ENCODE peak calls at places on chromosomes 13 and 19, in eight cellular contexts. One of them, this sample, is unnamed.

GRCh38 chr19:33715462-33715861 is 81.2 kb upstream of the KCTD15 start:
- DNase-seq in neural progenitor cell: no peak
- DNase-seq in tibial nerve: no peak
- DNase-seq in AG04450: no peak
- DNase-seq in upper lobe of right lung: peak; percentile 33
- DNase-seq in endothelial cell of umbilical vein: no peak
- DNase-seq in lung: no peak
- DNase-seq in BJ: no peak
- DNase-seq in this sample: no peak

GRCh38 chr19:18208098-18208951 is 4.5 kb upstream of the RAB3A start:
- DNase-seq in neural progenitor cell: peak; percentile 57
- DNase-seq in tibial nerve: no peak
- DNase-seq in AG04450: peak; percentile 65
- DNase-seq in upper lobe of right lung: peak; percentile 75
- DNase-seq in endothelial cell of umbilical vein: peak; percentile 29
- DNase-seq in lung: no peak
- DNase-seq in BJ: peak; percentile 48
- DNase-seq in this sample: no peak

GRCh38 chr13:27516103-27516502 is 65.7 kb upstream of the MTIF3 start:
- DNase-seq in neural progenitor cell: no peak
- DNase-seq in tibial nerve: no peak
- DNase-seq in AG04450: no peak
- DNase-seq in upper lobe of right lung: no peak
- DNase-seq in endothelial cell of umbilical vein: no peak
- DNase-seq in lung: no peak
- DNase-seq in BJ: no peak
- DNase-seq in this sample: no peak

GRCh38 chr19:1141944-1142343 is 32.1 kb downstream of the SBNO2 start:
- DNase-seq in neural progenitor cell: no peak
- DNase-seq in tibial nerve: no peak
- DNase-seq in AG04450: no peak
- DNase-seq in upper lobe of right lung: no peak
- DNase-seq in endothelial cell of umbilical vein: no peak
- DNase-seq in lung: no peak
- DNase-seq in BJ: no peak
- DNase-seq in this sample: no peak

GRCh38 chr13:40251343-40252032 is 415.0 kb downstream of the FOXO1 start:
- DNase-seq in neural progenitor cell: no peak
- DNase-seq in tibial nerve: no peak
- DNase-seq in AG04450: no peak
- DNase-seq in upper lobe of right lung: no peak
- DNase-seq in endothelial cell of umbilical vein: no peak
- DNase-seq in lung: no peak
- DNase-seq in BJ: no peak
- DNase-seq in this sample: no peak

GRCh38 chr19:50447750-50448149 is 15.1 kb downstream of the MYBPC2 start:
- DNase-seq in neural progenitor cell: no peak
- DNase-seq in tibial nerve: no peak
- DNase-seq in AG04450: no peak
- DNase-seq in upper lobe of right lung: no peak
- DNase-seq in endothelial cell of umbilical vein: no peak
- DNase-seq in lung: no peak
- DNase-seq in BJ: no peak
- DNase-seq in this sample: no peak

GRCh38 chr13:74487091-74487722 is 353.0 kb upstream of the KLF12 start:
- DNase-seq in neural progenitor cell: no peak
- DNase-seq in tibial nerve: no peak
- DNase-seq in AG04450: no peak
- DNase-seq in upper lobe of right lung: no peak
- DNase-seq in endothelial cell of umbilical vein: no peak
- DNase-seq in lung: no peak
- DNase-seq in BJ: no peak
- DNase-seq in this sample: no peak

GRCh38 chr19:38617764-38618589 is at the start of gene MAP4K1:
- DNase-seq in neural progenitor cell: peak; percentile 20
- DNase-seq in tibial nerve: no peak
- DNase-seq in AG04450: no peak
- DNase-seq in upper lobe of right lung: peak; percentile 74
- DNase-seq in endothelial cell of umbilical vein: no peak
- DNase-seq in lung: no peak
- DNase-seq in BJ: no peak
- DNase-seq in this sample: peak; percentile 86

GRCh38 chr13:49571299-49572240 is 13.8 kb downstream of the RCBTB1 start:
- DNase-seq in neural progenitor cell: no peak
- DNase-seq in tibial nerve: no peak
- DNase-seq in AG04450: no peak
- DNase-seq in upper lobe of right lung: no peak
- DNase-seq in endothelial cell of umbilical vein: no peak
- DNase-seq in lung: peak; percentile 44
- DNase-seq in BJ: no peak
- DNase-seq in this sample: no peak

GRCh38 chr13:51360489-51360888 is 21.0 kb downstream of the SERPINE3 start:
- DNase-seq in neural progenitor cell: no peak
- DNase-seq in tibial nerve: no peak
- DNase-seq in AG04450: no peak
- DNase-seq in upper lobe of right lung: no peak
- DNase-seq in endothelial cell of umbilical vein: no peak
- DNase-seq in lung: no peak
- DNase-seq in BJ: no peak
- DNase-seq in this sample: no peak

GRCh38 chr19:58325623-58326022 is 1.2 kb upstream of the ZSCAN22 start:
- DNase-seq in neural progenitor cell: no peak
- DNase-seq in tibial nerve: no peak
- DNase-seq in AG04450: no peak
- DNase-seq in upper lobe of right lung: no peak
- DNase-seq in endothelial cell of umbilical vein: no peak
- DNase-seq in lung: no peak
- DNase-seq in BJ: no peak
- DNase-seq in this sample: no peak

GRCh38 chr19:48468806-48469055 is 438 bp upstream of the CYTH2 start:
- DNase-seq in neural progenitor cell: no peak
- DNase-seq in tibial nerve: no peak
- DNase-seq in AG04450: peak; percentile 100
- DNase-seq in upper lobe of right lung: no peak
- DNase-seq in endothelial cell of umbilical vein: no peak
- DNase-seq in lung: no peak
- DNase-seq in BJ: no peak
- DNase-seq in this sample: no peak

GRCh38 chr13:55199132-55199531 is 1941.6 kb upstream of the PRR20A start:
- DNase-seq in neural progenitor cell: peak; percentile 47
- DNase-seq in tibial nerve: no peak
- DNase-seq in AG04450: no peak
- DNase-seq in upper lobe of right lung: no peak
- DNase-seq in endothelial cell of umbilical vein: no peak
- DNase-seq in lung: no peak
- DNase-seq in BJ: no peak
- DNase-seq in this sample: no peak
- TF ChIP-seq CTCF in neural progenitor cell: peak; percentile 59
- TF ChIP-seq CTCF in tibial nerve: no peak
- TF ChIP-seq CTCF in AG04450: no peak
- TF ChIP-seq CTCF in upper lobe of right lung: no peak
- TF ChIP-seq CTCF in endothelial cell of umbilical vein: no peak
- TF ChIP-seq CTCF in lung: no peak
- TF ChIP-seq CTCF in BJ: no peak
- TF ChIP-seq CTCF in this sample: no peak

DNA sequence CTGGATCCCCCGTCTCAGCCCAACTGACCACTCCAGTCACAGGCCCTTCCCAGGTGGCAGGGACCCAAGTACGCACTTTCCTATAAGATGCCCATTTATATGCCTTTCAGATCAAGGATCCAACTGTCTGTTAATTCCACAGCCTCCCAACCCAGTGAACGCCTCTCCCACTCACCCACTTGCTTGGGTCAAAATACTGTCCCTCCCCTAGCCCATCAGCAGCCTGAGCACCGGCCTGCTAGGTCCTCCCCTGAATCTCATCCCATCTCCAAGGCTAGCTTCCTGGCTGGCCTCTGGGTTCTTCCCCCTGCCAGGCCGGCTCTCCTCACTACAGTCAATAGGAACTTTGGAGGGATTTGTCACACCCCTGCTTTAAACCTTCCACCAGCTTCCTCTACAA is 1.9 kb downstream of the UBE2S start:
- DNase-seq in neural progenitor cell: no peak
- DNase-seq in tibial nerve: no peak
- DNase-seq in AG04450: no peak
- DNase-seq in upper lobe of right lung: no peak
- DNase-seq in endothelial cell of umbilical vein: no peak
- DNase-seq in lung: no peak
- DNase-seq in BJ: no peak
- DNase-seq in this sample: no peak
- H3K4me3 ChIP-seq in neural progenitor cell: peak overlapping the region; percentile 88
- H3K4me3 ChIP-seq in tibial nerve: no peak overlapping the region
- H3K4me3 ChIP-seq in AG04450: peak overlapping the region; percentile 83
- H3K4me3 ChIP-seq in upper lobe of right lung: no peak overlapping the region
- H3K4me3 ChIP-seq in endothelial cell of umbilical vein: no peak overlapping the region
- H3K4me3 ChIP-seq in lung: no peak overlapping the region
- H3K4me3 ChIP-seq in BJ: no peak overlapping the region
- H3K4me3 ChIP-seq in this sample: peak overlapping the region; percentile 85

GRCh38 chr13:95564948-95565347 is 12.4 kb downstream of the CLDN10 start:
- DNase-seq in neural progenitor cell: no peak
- DNase-seq in tibial nerve: no peak
- DNase-seq in AG04450: no peak
- DNase-seq in upper lobe of right lung: no peak
- DNase-seq in endothelial cell of umbilical vein: peak; percentile 91
- DNase-seq in lung: no peak
- DNase-seq in BJ: peak; percentile 10
- DNase-seq in this sample: no peak
- TF ChIP-seq CTCF in neural progenitor cell: no peak
- TF ChIP-seq CTCF in tibial nerve: no peak
- TF ChIP-seq CTCF in AG04450: no peak
- TF ChIP-seq CTCF in upper lobe of right lung: no peak
- TF ChIP-seq CTCF in endothelial cell of umbilical vein: no peak
- TF ChIP-seq CTCF in lung: no peak
- TF ChIP-seq CTCF in BJ: no peak
- TF ChIP-seq CTCF in this sample: no peak

DNA sequence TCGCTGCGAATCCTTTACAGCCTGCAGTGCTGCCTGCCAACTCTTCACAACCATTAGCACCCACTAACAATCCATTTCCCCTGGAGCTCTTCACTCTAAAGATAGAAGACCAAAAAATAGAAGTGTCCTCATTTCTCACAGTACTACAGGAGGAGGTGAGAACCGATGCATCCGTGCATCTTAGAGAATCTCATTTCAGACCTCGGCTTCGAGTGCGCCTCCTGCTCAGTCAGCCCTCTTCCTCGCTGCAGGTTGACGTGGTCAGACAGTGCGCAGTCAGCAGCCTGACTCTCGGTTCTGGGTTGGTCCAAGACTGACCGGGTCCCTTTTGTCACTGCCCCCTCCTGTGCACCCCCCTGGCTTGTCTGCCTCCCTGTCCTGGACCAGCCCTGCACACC is 85.3 kb downstream of the RAB20 start:
- DNase-seq in neural progenitor cell: no peak
- DNase-seq in tibial nerve: no peak
- DNase-seq in AG04450: no peak
- DNase-seq in upper lobe of right lung: no peak
- DNase-seq in endothelial cell of umbilical vein: no peak
- DNase-seq in lung: no peak
- DNase-seq in BJ: no peak
- DNase-seq in this sample: no peak
- H3K4me3 ChIP-seq in neural progenitor cell: no peak overlapping the region
- H3K4me3 ChIP-seq in tibial nerve: no peak overlapping the region
- H3K4me3 ChIP-seq in AG04450: no peak overlapping the region
- H3K4me3 ChIP-seq in upper lobe of right lung: no peak overlapping the region
- H3K4me3 ChIP-seq in endothelial cell of umbilical vein: no peak overlapping the region
- H3K4me3 ChIP-seq in lung: no peak overlapping the region
- H3K4me3 ChIP-seq in BJ: no peak overlapping the region
- H3K4me3 ChIP-seq in this sample: no peak overlapping the region

GRCh38 chr19:9937001-9937411 is 691 bp upstream of the OLFM2 start:
- DNase-seq in neural progenitor cell: peak; percentile 53
- DNase-seq in tibial nerve: no peak
- DNase-seq in AG04450: no peak
- DNase-seq in upper lobe of right lung: no peak
- DNase-seq in endothelial cell of umbilical vein: no peak
- DNase-seq in lung: no peak
- DNase-seq in BJ: no peak
- DNase-seq in this sample: no peak
- TF ChIP-seq CTCF in neural progenitor cell: no peak
- TF ChIP-seq CTCF in tibial nerve: no peak
- TF ChIP-seq CTCF in AG04450: no peak
- TF ChIP-seq CTCF in upper lobe of right lung: no peak
- TF ChIP-seq CTCF in endothelial cell of umbilical vein: no peak
- TF ChIP-seq CTCF in lung: no peak
- TF ChIP-seq CTCF in BJ: no peak
- TF ChIP-seq CTCF in this sample: no peak

GRCh38 chr19:41928221-41928683 is at the start of gene ERFL:
- DNase-seq in neural progenitor cell: peak; percentile 52
- DNase-seq in tibial nerve: no peak
- DNase-seq in AG04450: no peak
- DNase-seq in upper lobe of right lung: no peak
- DNase-seq in endothelial cell of umbilical vein: no peak
- DNase-seq in lung: no peak
- DNase-seq in BJ: no peak
- DNase-seq in this sample: no peak
- H3K4me3 ChIP-seq in neural progenitor cell: peak within 1 kb of the TSS; percentile 61
- H3K4me3 ChIP-seq in tibial nerve: peak within 1 kb of the TSS; percentile 6
- H3K4me3 ChIP-seq in AG04450: peak within 1 kb of the TSS; percentile 54
- H3K4me3 ChIP-seq in upper lobe of right lung: peak within 1 kb of the TSS; percentile 50
- H3K4me3 ChIP-seq in endothelial cell of umbilical vein: peak within 1 kb of the TSS; percentile 16
- H3K4me3 ChIP-seq in lung: no peak within 1 kb of the TSS
- H3K4me3 ChIP-seq in BJ: peak within 1 kb of the TSS; percentile 30
- H3K4me3 ChIP-seq in this sample: peak within 1 kb of the TSS; percentile 54

This sample was measured in GM12864.